ENCODE peak calls at places on chromosomes 16 and 17, in nine cellular contexts. L is suprapubic skin, V is ELR, R is cardiac muscle cell, Z is NB4, B is tibial artery, P is sciatic nerve, D is esophagus muscularis mucosa, J is caudate nucleus. F is an unnamed sample.
A peak's percentile ranks its signal among the peaks of the same experiment; 100 is the strongest.

GRCh38 chr17:34173221-34173620 is 81.9 kb upstream of the CCL2 start:
- DNase-seq in D (no peak), R (peak; percentile 73), L (no peak), B (no peak), Z (no peak), J (no peak), V (peak; percentile 4), P (no peak), F (no peak)

GRCh38 chr16:10558746-10559641 is 21.4 kb downstream of the EMP2 start:
- DNase-seq in R (peak; percentile 73), D (no peak), B (peak; percentile 85), J (peak; percentile 58), L (peak; percentile 85), V (peak; percentile 13), P (peak; percentile 88), Z (no peak), F (no peak)

GRCh38 chr16:87579691-87580090 is 22.6 kb upstream of the JPH3 start:
- DNase-seq in P (no peak), V (no peak), B (no peak), R (no peak), J (no peak), Z (no peak), D (no peak), L (no peak), F (no peak)

GRCh38 chr16:19717319-19717718 is 708 bp downstream of the KNOP1 start:
- DNase-seq in J (no peak), Z (peak; percentile 40), R (no peak), B (no peak), L (no peak), D (no peak), V (peak; percentile 35), P (peak; percentile 34), F (no peak)

GRCh38 chr17:69874220-69874670 is 200.8 kb upstream of the KCNJ16 start:
- DNase-seq in D (no peak), Z (no peak), V (peak; percentile 95), L (no peak), R (peak; percentile 95), B (no peak), P (no peak), J (no peak), F (no peak)

GRCh38 chr17:73340093-73340596 is 28.3 kb upstream of the CDC42EP4 start:
- DNase-seq in L (no peak), J (no peak), Z (peak; percentile 93), B (peak; percentile 67), R (peak; percentile 91), V (peak; percentile 98), P (peak; percentile 61), D (no peak), F (no peak)

GRCh38 chr17:5897320-5897911 is 172.8 kb upstream of the WSCD1 start:
- DNase-seq in L (no peak), D (no peak), R (no peak), J (no peak), Z (no peak), B (no peak), V (no peak), P (no peak), F (no peak)

GRCh38 chr16:20192801-20193200 is 119.1 kb upstream of the GPR139 start:
- DNase-seq in Z (no peak), D (no peak), B (no peak), P (no peak), L (no peak), R (no peak), V (no peak), J (no peak), F (no peak)

GRCh38 chr17:17535957-17536356 is 39.8 kb upstream of the RASD1 start:
- DNase-seq in R (no peak), L (no peak), V (no peak), J (peak; percentile 86), D (no peak), P (peak; percentile 84), Z (no peak), B (peak; percentile 73), F (peak; percentile 77)

GRCh38 chr16:56792960-56793359 is 63.0 kb downstream of the NUP93 start:
- DNase-seq in V (no peak), D (no peak), J (no peak), B (no peak), P (no peak), Z (no peak), L (no peak), R (no peak), F (no peak)

GRCh38 chr16:17561056-17561455 is 90.3 kb upstream of the XYLT1 start:
- DNase-seq in B (no peak), V (no peak), Z (no peak), D (no peak), R (no peak), J (no peak), L (no peak), P (no peak), F (no peak)

GRCh38 chr17:1275962-1276736 is 3.3 kb upstream of the TRARG1 start:
- DNase-seq in Z (peak; percentile 57), P (peak; percentile 84), L (peak; percentile 76), V (peak; percentile 68), B (peak; percentile 56), J (peak; percentile 28), D (peak; percentile 93), R (peak; percentile 59), F (no peak)

GRCh38 chr16:50509521-50510341 is 38.5 kb upstream of the NKD1 start:
- DNase-seq in L (no peak), D (peak; percentile 86), B (no peak), Z (peak; percentile 47), V (peak; percentile 51), J (no peak), P (no peak), R (peak; percentile 34), F (no peak)

GRCh38 chr17:46837521-46837920 is 13.9 kb upstream of the WNT9B start:
- DNase-seq in R (no peak), J (no peak), P (no peak), D (no peak), B (no peak), L (no peak), Z (no peak), V (peak; percentile 58), F (no peak)

GRCh38 chr17:7737601-7738000 is 20.1 kb downstream of the DNAH2 start:
- DNase-seq in L (no peak), R (no peak), J (no peak), V (no peak), B (no peak), D (no peak), P (no peak), Z (no peak), F (no peak)

GRCh38 chr17:79647456-79647915 is 36.6 kb upstream of the RBFOX3 start:
- DNase-seq in B (no peak), R (no peak), L (peak; percentile 36), J (no peak), Z (no peak), D (peak; percentile 74), V (no peak), P (peak; percentile 30), F (no peak)

GRCh38 chr16:28130099-28131088 is 66.9 kb upstream of the GSG1L start:
- DNase-seq in Z (no peak), V (no peak), D (no peak), J (no peak), L (no peak), B (no peak), P (no peak), R (no peak), F (no peak)

GRCh38 chr16:74721716-74722115 is 21.1 kb upstream of the MLKL start:
- DNase-seq in B (no peak), V (no peak), J (no peak), R (no peak), D (no peak), Z (peak; percentile 21), P (no peak), L (no peak), F (no peak)

GRCh38 chr16:75264999-75265910 is 13.8 kb upstream of the BCAR1 start:
- DNase-seq in P (peak; percentile 71), D (no peak), B (no peak), L (peak; percentile 80), V (peak; percentile 64), J (peak; percentile 41), R (no peak), Z (no peak), F (no peak)

F was measured in dorsolateral prefrontal cortex.